ENCODE peak calls at places on chromosomes 2 and 18, in ten cellular contexts. B is fibroblast of pulmonary artery, V is cardiac muscle cell, H is fibroblast of lung, W is left lung, L is GM23338, I is heart right ventricle, P is A549, A is fibroblast of villous mesenchyme, Z is AG04449. E is an unnamed sample.

GRCh38 chr2:47429795-47430194 is 26.8 kb downstream of the MSH2 start:
- DNase-seq in I (no peak), A (peak), B (peak), P (peak), L (no peak), Z (no peak), V (peak), W (no peak), H (peak), E (peak)

GRCh38 chr18:48790869-48791635 is 159.7 kb downstream of the SMAD7 start:
- DNase-seq in L (no peak), Z (no peak), B (no peak), I (no peak), A (no peak), V (no peak), H (no peak), P (no peak), W (no peak), E (no peak)

GRCh38 chr2:103445356-103445755 is 683.5 kb downstream of the TMEM182 start:
- DNase-seq in L (no peak), H (no peak), B (no peak), P (no peak), I (no peak), A (no peak), Z (no peak), W (no peak), V (peak), E (no peak)

GRCh38 chr2:64797881-64798590 is 144.3 kb upstream of the SERTAD2 start:
- DNase-seq in V (peak), W (no peak), B (peak), A (peak), L (no peak), Z (no peak), P (no peak), I (no peak), H (peak), E (peak)

GRCh38 chr2:44671276-44671675 is 270.2 kb upstream of the SIX3 start:
- DNase-seq in B (no peak), H (no peak), I (no peak), V (no peak), W (no peak), L (no peak), P (no peak), Z (no peak), A (no peak), E (no peak)

GRCh38 chr2:19536136-19536535 is 177.7 kb upstream of the OSR1 start:
- DNase-seq in I (no peak), B (peak), P (peak), A (peak), W (no peak), V (no peak), H (no peak), Z (no peak), L (no peak), E (peak)

GRCh38 chr2:113157897-113158753 is 15.6 kb upstream of the PSD4 start:
- DNase-seq in I (no peak), L (no peak), P (peak), W (no peak), A (no peak), B (peak), H (peak), Z (no peak), V (peak), E (peak)

GRCh38 chr2:46538393-46538792 is 59.0 kb downstream of the TMEM247 start:
- DNase-seq in W (no peak), I (no peak), A (peak), L (no peak), B (peak), P (no peak), Z (no peak), H (peak), V (peak), E (peak)

GRCh38 chr2:1976112-1976511 is 231.8 kb upstream of the PXDN start:
- DNase-seq in W (no peak), L (no peak), I (no peak), Z (no peak), P (no peak), V (no peak), A (no peak), B (no peak), H (no peak), E (no peak)

GRCh38 chr2:220224711-220225519 is 597.5 kb downstream of the SLC4A3 start:
- DNase-seq in V (peak), B (peak), P (peak), I (no peak), L (no peak), Z (peak), W (no peak), A (peak), H (peak), E (peak)

GRCh38 chr2:12556762-12557161 is 160.0 kb upstream of the TRIB2 start:
- DNase-seq in P (peak), A (peak), H (peak), W (no peak), I (no peak), Z (no peak), L (no peak), B (peak), V (peak), E (peak)

GRCh38 chr2:212288308-212288707 is 250.3 kb downstream of the ERBB4 start:
- DNase-seq in Z (no peak), L (peak), I (no peak), B (no peak), A (no peak), W (no peak), P (no peak), V (no peak), H (no peak), E (no peak)

GRCh38 chr2:20677301-20678176 is 10.6 kb downstream of the GDF7 start:
- DNase-seq in B (no peak), W (peak), H (no peak), L (peak), A (no peak), Z (no peak), V (no peak), P (no peak), I (no peak), E (no peak)

GRCh38 chr18:49682301-49683190 is 120.7 kb downstream of the LIPG start:
- DNase-seq in Z (no peak), V (peak), H (peak), A (peak), P (no peak), B (peak), L (no peak), W (no peak), I (no peak), E (peak)

GRCh38 chr2:220533485-220533884 is 906.1 kb downstream of the SLC4A3 start:
- DNase-seq in P (peak), B (peak), V (peak), Z (no peak), W (no peak), A (peak), L (peak), H (peak), I (no peak), E (peak)

GRCh38 chr2:234996041-234996440 is 44.2 kb downstream of the SH3BP4 start:
- DNase-seq in L (peak), H (no peak), B (no peak), I (no peak), W (no peak), A (no peak), P (no peak), V (no peak), Z (no peak), E (no peak)
- H3K4me3 ChIP-seq in L (no peak), H (no peak), B (no peak), I (no peak), W (no peak), A (no peak), P (no peak), V (no peak), Z (no peak), E (no peak)

DNA sequence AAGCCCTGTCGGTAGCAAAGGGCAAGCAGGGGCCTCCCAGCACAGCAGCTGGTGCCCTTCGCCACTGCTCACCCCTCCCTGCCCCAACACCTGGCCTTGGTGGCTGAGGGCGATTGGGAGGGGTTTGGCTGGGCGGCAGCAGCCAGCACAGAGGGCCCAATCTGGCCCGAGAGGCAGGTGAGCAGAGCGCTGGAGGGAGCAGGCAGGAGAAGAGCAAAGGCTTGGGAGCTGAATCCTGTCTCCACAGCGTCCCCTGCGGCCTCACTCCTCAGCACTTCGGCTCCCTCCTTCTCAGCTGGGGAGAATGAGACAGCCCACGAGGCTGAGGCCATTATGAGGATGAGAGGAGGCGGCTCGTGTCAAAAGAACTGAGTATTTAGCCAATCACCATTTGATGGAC is 74.9 kb upstream of the TAF1B start:
- DNase-seq in W (peak), L (peak), Z (no peak), P (no peak), I (no peak), A (no peak), H (no peak), B (no peak), V (no peak), E (peak)
- TF ChIP-seq CTCF in W (no peak), L (peak), Z (peak), P (no peak), I (peak), A (no peak), H (peak), B (peak), V (no peak), E (no peak)

GRCh38 chr2:43132523-43133301 is 93.7 kb downstream of the ZFP36L2 start:
- DNase-seq in A (no peak), L (no peak), H (no peak), B (no peak), P (no peak), W (peak), Z (no peak), I (no peak), V (no peak), E (no peak)
- H3K4me3 ChIP-seq in A (no peak), L (no peak), H (no peak), B (no peak), P (no peak), W (no peak), Z (no peak), I (no peak), V (no peak), E (no peak)

DNA sequence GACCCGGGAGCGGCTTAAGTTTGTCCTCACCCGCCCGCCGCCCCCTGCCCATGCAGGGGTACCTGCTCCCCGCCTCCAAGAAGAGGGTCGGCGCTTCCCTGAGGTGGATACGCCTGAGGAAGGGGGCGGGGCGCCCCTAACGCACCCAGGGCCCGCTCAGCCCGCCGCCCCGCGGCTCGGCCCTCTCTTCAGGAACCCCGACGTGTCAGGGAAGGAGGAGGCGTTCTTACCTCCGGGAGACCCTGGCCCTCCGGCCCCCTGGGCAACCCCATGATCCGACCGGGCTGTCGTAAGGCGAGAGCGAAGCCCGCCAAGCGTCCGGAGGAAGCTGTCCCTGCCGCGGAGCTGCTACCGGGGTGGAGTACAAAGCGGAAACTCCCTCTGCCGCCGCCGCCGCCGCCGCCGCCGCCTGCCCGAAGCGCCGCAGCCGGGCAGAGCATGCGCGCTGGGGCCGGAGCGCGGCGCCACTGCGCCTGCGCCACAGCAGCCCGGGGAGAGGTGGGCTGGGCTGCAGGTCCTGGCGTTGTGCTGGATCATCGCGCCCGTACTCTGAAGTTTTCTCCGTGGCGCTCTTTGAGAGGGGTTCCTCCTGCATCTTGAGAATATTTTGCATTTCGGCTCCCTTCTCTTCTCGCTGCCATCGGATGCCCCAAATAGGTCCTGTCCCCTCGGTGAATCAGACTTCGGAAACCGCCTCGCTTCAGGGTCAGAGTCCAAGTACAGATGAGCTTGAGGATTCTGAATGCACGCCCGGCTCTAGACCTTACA is at the start of gene CCDC93:
- DNase-seq in I (peak), L (peak), H (peak), P (peak), Z (no peak), A (peak), B (peak), W (peak), V (peak), E (peak)
- TF ChIP-seq CTCF in I (no peak), L (no peak), H (no peak), P (no peak), Z (no peak), A (no peak), B (no peak), W (no peak), V (no peak), E (no peak)